ENCODE peak calls at places on chromosome 10, in seven cellular contexts. One of them, this sample, is unnamed.
A peak's percentile ranks its signal among the peaks of the same experiment; 100 is the strongest.

GRCh38 chr10:30840386-30841074 is 191.1 kb downstream of the ZNF438 start:
- DNase-seq in osteoblast: no peak
- DNase-seq in IMR-90: peak; percentile 31
- DNase-seq in neural crest cell: no peak
- DNase-seq in fibroblast of lung: no peak
- DNase-seq in RWPE1: no peak
- DNase-seq in endothelial cell: no peak
- DNase-seq in this sample: no peak

GRCh38 chr10:63889756-63890155 is 368.6 kb downstream of the REEP3 start:
- DNase-seq in osteoblast: no peak
- DNase-seq in IMR-90: no peak
- DNase-seq in neural crest cell: no peak
- DNase-seq in fibroblast of lung: no peak
- DNase-seq in RWPE1: no peak
- DNase-seq in endothelial cell: no peak
- DNase-seq in this sample: no peak

GRCh38 chr10:88070080-88070880 is 206.9 kb downstream of the PTEN start:
- DNase-seq in osteoblast: no peak
- DNase-seq in IMR-90: peak; percentile 67
- DNase-seq in neural crest cell: no peak
- DNase-seq in fibroblast of lung: peak; percentile 30
- DNase-seq in RWPE1: no peak
- DNase-seq in endothelial cell: no peak
- DNase-seq in this sample: no peak

GRCh38 chr10:112175409-112175808 is 8.2 kb downstream of the GPAM start:
- DNase-seq in osteoblast: no peak
- DNase-seq in IMR-90: no peak
- DNase-seq in neural crest cell: no peak
- DNase-seq in fibroblast of lung: no peak
- DNase-seq in RWPE1: no peak
- DNase-seq in endothelial cell: no peak
- DNase-seq in this sample: no peak

GRCh38 chr10:13221572-13221971 is 12.6 kb downstream of the UCMA start:
- DNase-seq in osteoblast: no peak
- DNase-seq in IMR-90: no peak
- DNase-seq in neural crest cell: no peak
- DNase-seq in fibroblast of lung: no peak
- DNase-seq in RWPE1: no peak
- DNase-seq in endothelial cell: no peak
- DNase-seq in this sample: no peak

GRCh38 chr10:484441-484924 is 205.0 kb downstream of the DIP2C start:
- DNase-seq in osteoblast: no peak
- DNase-seq in IMR-90: peak; percentile 16
- DNase-seq in neural crest cell: no peak
- DNase-seq in fibroblast of lung: peak; percentile 62
- DNase-seq in RWPE1: peak; percentile 53
- DNase-seq in endothelial cell: no peak
- DNase-seq in this sample: no peak

GRCh38 chr10:99834410-99834809 is 52.0 kb downstream of the ABCC2 start:
- DNase-seq in osteoblast: peak; percentile 96
- DNase-seq in IMR-90: peak; percentile 89
- DNase-seq in neural crest cell: no peak
- DNase-seq in fibroblast of lung: peak; percentile 69
- DNase-seq in RWPE1: peak; percentile 92
- DNase-seq in endothelial cell: no peak
- DNase-seq in this sample: no peak

GRCh38 chr10:80612261-80612660 is 74.6 kb downstream of the SH2D4B start:
- DNase-seq in osteoblast: no peak
- DNase-seq in IMR-90: no peak
- DNase-seq in neural crest cell: no peak
- DNase-seq in fibroblast of lung: no peak
- DNase-seq in RWPE1: no peak
- DNase-seq in endothelial cell: no peak
- DNase-seq in this sample: no peak

GRCh38 chr10:72353028-72353962 is 1.4 kb downstream of the DNAJB12 start:
- DNase-seq in osteoblast: peak; percentile 82
- DNase-seq in IMR-90: peak; percentile 40
- DNase-seq in neural crest cell: no peak
- DNase-seq in fibroblast of lung: peak; percentile 31
- DNase-seq in RWPE1: peak; percentile 38
- DNase-seq in endothelial cell: no peak
- DNase-seq in this sample: no peak

GRCh38 chr10:6162589-6163356 is 40.0 kb upstream of the PFKFB3 start:
- DNase-seq in osteoblast: no peak
- DNase-seq in IMR-90: no peak
- DNase-seq in neural crest cell: no peak
- DNase-seq in fibroblast of lung: no peak
- DNase-seq in RWPE1: no peak
- DNase-seq in endothelial cell: no peak
- DNase-seq in this sample: no peak

GRCh38 chr10:57716884-57717283 is 550.8 kb downstream of the IPMK start:
- DNase-seq in osteoblast: no peak
- DNase-seq in IMR-90: peak; percentile 32
- DNase-seq in neural crest cell: no peak
- DNase-seq in fibroblast of lung: peak; percentile 32
- DNase-seq in RWPE1: peak; percentile 10
- DNase-seq in endothelial cell: no peak
- DNase-seq in this sample: no peak

GRCh38 chr10:89221919-89222318 is 14.8 kb upstream of the CH25H start:
- DNase-seq in osteoblast: no peak
- DNase-seq in IMR-90: no peak
- DNase-seq in neural crest cell: no peak
- DNase-seq in fibroblast of lung: no peak
- DNase-seq in RWPE1: no peak
- DNase-seq in endothelial cell: no peak
- DNase-seq in this sample: no peak

GRCh38 chr10:89219512-89220218 is 12.5 kb upstream of the CH25H start:
- DNase-seq in osteoblast: no peak
- DNase-seq in IMR-90: no peak
- DNase-seq in neural crest cell: no peak
- DNase-seq in fibroblast of lung: no peak
- DNase-seq in RWPE1: no peak
- DNase-seq in endothelial cell: no peak
- DNase-seq in this sample: no peak

GRCh38 chr10:89228136-89228535 is 21.0 kb upstream of the CH25H start:
- DNase-seq in osteoblast: no peak
- DNase-seq in IMR-90: no peak
- DNase-seq in neural crest cell: no peak
- DNase-seq in fibroblast of lung: no peak
- DNase-seq in RWPE1: no peak
- DNase-seq in endothelial cell: no peak
- DNase-seq in this sample: no peak

GRCh38 chr10:89228962-89229361 is 21.8 kb upstream of the CH25H start:
- DNase-seq in osteoblast: no peak
- DNase-seq in IMR-90: no peak
- DNase-seq in neural crest cell: no peak
- DNase-seq in fibroblast of lung: no peak
- DNase-seq in RWPE1: no peak
- DNase-seq in endothelial cell: no peak
- DNase-seq in this sample: no peak

DNA sequence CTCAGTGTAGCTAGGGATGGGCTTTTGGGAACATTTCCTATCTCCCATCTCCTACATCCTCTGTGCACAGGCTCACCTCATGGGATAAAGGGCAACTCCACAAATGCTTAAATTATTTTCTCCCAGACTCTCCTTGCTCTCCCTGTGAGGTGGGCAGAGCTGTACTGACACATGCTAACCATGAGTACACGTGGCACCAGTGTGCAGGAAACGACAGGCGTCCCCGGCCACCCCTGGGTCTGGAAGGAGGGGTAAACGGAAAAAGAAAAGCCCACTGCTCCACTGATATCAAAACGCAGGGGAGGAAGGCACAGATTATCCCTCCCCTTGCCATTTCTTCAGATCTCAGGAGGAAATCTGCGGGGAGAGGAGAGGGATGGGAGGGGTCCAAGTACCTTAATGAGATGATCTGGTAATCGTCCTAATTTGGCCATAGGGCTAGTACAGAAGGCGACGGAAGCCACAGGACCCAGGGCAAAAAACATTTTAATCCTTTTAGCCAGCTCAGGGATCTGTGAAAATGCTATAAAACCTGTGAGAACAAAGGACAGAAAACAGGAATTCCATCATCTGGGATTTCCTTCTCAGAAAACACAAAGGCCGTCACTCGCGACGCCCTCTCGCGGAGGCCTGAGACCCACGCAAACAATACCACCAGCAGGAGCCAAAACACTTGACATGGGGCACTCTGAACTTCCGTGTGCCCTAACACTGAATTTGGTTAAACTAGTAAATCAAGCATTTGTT is 17.8 kb upstream of the CH25H start:
- DNase-seq in osteoblast: no peak
- DNase-seq in IMR-90: no peak
- DNase-seq in neural crest cell: no peak
- DNase-seq in fibroblast of lung: no peak
- DNase-seq in RWPE1: no peak
- DNase-seq in endothelial cell: peak; percentile 64
- DNase-seq in this sample: no peak
- TF ChIP-seq CTCF in osteoblast: no peak
- TF ChIP-seq CTCF in IMR-90: no peak
- TF ChIP-seq CTCF in neural crest cell: peak; percentile 41
- TF ChIP-seq CTCF in fibroblast of lung: no peak
- TF ChIP-seq CTCF in RWPE1: no peak
- TF ChIP-seq CTCF in endothelial cell: peak; percentile 44
- TF ChIP-seq CTCF in this sample: no peak

GRCh38 chr10:17381502-17382142 is 72.8 kb downstream of the ST8SIA6 start:
- DNase-seq in osteoblast: no peak
- DNase-seq in IMR-90: no peak
- DNase-seq in neural crest cell: no peak
- DNase-seq in fibroblast of lung: no peak
- DNase-seq in RWPE1: no peak
- DNase-seq in endothelial cell: no peak
- DNase-seq in this sample: no peak

GRCh38 chr10:17379151-17379690 is 75.2 kb downstream of the ST8SIA6 start:
- DNase-seq in osteoblast: no peak
- DNase-seq in IMR-90: no peak
- DNase-seq in neural crest cell: no peak
- DNase-seq in fibroblast of lung: no peak
- DNase-seq in RWPE1: no peak
- DNase-seq in endothelial cell: no peak
- DNase-seq in this sample: no peak

GRCh38 chr10:17380888-17381287 is 73.5 kb downstream of the ST8SIA6 start:
- DNase-seq in osteoblast: no peak
- DNase-seq in IMR-90: no peak
- DNase-seq in neural crest cell: no peak
- DNase-seq in fibroblast of lung: no peak
- DNase-seq in RWPE1: no peak
- DNase-seq in endothelial cell: no peak
- DNase-seq in this sample: no peak

GRCh38 chr10:17380016-17380415 is 74.4 kb downstream of the ST8SIA6 start:
- DNase-seq in osteoblast: no peak
- DNase-seq in IMR-90: no peak
- DNase-seq in neural crest cell: no peak
- DNase-seq in fibroblast of lung: no peak
- DNase-seq in RWPE1: no peak
- DNase-seq in endothelial cell: no peak
- DNase-seq in this sample: no peak

DNA sequence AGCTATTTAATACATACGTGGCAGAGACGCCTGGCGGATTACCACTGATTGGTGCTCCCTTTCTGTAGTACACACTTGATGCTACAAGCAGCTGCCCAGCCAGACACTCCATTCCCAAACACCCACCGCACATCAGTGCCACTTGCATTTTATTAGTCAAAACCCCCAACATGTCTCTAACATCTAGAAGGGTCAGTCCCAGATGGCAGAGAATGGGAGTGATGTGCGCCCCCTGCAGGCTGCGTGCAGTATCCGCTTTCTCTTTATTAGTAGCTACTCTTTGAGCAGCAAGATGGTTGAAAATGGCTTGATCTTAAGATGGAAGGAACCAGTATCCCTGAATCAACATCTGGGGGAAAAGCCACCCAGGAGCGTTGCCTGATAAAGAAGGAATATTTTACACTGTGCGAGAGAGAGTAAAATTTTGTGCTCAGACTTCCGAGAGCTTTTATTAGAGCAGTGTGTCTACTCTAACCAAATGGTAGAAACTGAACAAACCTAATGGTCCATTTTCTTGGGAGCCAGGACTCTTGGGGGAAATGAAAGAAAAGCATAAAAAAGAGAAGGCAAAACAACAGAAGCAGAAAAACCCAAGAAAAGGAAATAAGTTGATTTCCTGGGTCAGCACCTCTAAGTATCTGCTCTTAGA is 78.3 kb downstream of the ST8SIA6 start:
- DNase-seq in osteoblast: no peak
- DNase-seq in IMR-90: peak; percentile 2
- DNase-seq in neural crest cell: peak; percentile 50
- DNase-seq in fibroblast of lung: no peak
- DNase-seq in RWPE1: no peak
- DNase-seq in endothelial cell: peak; percentile 56
- DNase-seq in this sample: peak; percentile 57
- TF ChIP-seq CTCF in osteoblast: peak; percentile 76
- TF ChIP-seq CTCF in IMR-90: peak; percentile 44
- TF ChIP-seq CTCF in neural crest cell: peak; percentile 54
- TF ChIP-seq CTCF in fibroblast of lung: peak; percentile 46
- TF ChIP-seq CTCF in RWPE1: peak; percentile 29
- TF ChIP-seq CTCF in endothelial cell: peak; percentile 79
- TF ChIP-seq CTCF in this sample: peak; percentile 67

GRCh38 chr10:125337510-125337909 is 177.1 kb upstream of the CTBP2 start:
- DNase-seq in osteoblast: no peak
- DNase-seq in IMR-90: no peak
- DNase-seq in neural crest cell: no peak
- DNase-seq in fibroblast of lung: no peak
- DNase-seq in RWPE1: no peak
- DNase-seq in endothelial cell: peak; percentile 11
- DNase-seq in this sample: no peak
- TF ChIP-seq CTCF in osteoblast: peak; percentile 8
- TF ChIP-seq CTCF in IMR-90: no peak
- TF ChIP-seq CTCF in neural crest cell: no peak
- TF ChIP-seq CTCF in fibroblast of lung: no peak
- TF ChIP-seq CTCF in RWPE1: no peak
- TF ChIP-seq CTCF in endothelial cell: peak; percentile 30
- TF ChIP-seq CTCF in this sample: peak; percentile 27

DNA sequence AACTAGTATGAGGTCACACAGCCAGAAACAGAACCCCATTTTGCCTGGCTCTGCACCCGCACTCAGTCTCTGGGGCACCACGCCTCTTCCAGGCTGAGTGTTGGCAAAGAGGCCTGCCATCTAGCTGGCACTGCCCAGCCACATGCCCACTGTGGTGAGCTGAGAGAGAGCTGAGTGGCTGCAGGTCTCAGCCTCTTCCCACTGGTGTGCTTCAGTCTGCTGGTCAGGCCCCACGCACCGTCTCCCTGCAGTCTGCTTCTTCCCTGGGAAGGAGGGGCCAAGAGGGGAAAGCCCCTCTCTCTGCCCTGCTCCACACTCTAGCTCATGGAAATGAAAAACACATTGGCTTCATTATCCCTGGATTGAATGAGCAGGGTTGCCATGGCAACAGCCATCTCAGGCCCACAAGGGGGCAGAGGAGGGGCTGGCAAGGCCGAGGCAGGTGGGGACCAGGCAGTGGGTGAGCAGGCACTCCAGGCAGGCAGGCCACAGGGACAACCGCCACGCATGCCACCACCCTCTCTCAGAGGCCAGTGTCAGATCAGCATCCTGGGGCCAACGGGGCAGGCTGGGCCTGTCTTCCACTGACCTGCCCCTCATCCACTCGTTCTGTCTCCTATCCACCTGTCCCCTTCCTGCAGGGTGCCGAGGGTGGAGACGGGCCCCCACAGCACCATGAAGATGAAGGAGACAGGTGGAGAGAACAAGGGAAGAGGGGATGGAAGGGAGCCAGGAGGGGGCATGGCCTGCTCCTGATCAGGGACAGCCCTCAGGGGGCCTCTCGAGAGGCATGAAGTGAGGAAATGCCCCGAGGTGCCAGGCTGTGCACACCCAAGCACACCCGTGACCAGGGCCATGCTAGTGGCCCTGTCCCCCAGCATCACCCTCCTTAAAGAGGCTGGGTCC is 110.9 kb downstream of the ZMIZ1 start:
- DNase-seq in osteoblast: no peak
- DNase-seq in IMR-90: no peak
- DNase-seq in neural crest cell: peak; percentile 56
- DNase-seq in fibroblast of lung: peak; percentile 44
- DNase-seq in RWPE1: no peak
- DNase-seq in endothelial cell: peak; percentile 52
- DNase-seq in this sample: peak; percentile 64
- TF ChIP-seq CTCF in osteoblast: no peak
- TF ChIP-seq CTCF in IMR-90: peak; percentile 16
- TF ChIP-seq CTCF in neural crest cell: peak; percentile 14
- TF ChIP-seq CTCF in fibroblast of lung: no peak
- TF ChIP-seq CTCF in RWPE1: no peak
- TF ChIP-seq CTCF in endothelial cell: no peak
- TF ChIP-seq CTCF in this sample: no peak